ENCODE peak calls at places on chromosomes 2 and 18, in seven cellular contexts. One of them, this sample, is unnamed. For H3K36me3 and H3K27me3, the result is how much of the 10 kb centered on the place peaks cover.

GRCh38 chr2:181456660-181457120 is 496 bp upstream of the ITGA4 start:
- DNase-seq in breast epithelium: peak
- DNase-seq in body of pancreas: peak
- DNase-seq in mesendoderm: peak
- DNase-seq in fibroblast of lung: peak
- DNase-seq in IMR-90: peak
- DNase-seq in CD8-positive, alpha-beta T cell: peak
- DNase-seq in this sample: no peak

GRCh38 chr2:239772721-239773120 is 252.4 kb downstream of the NDUFA10 start:
- DNase-seq in IMR-90: no peak
- DNase-seq in body of pancreas: no peak
- DNase-seq in mesendoderm: no peak
- DNase-seq in CD8-positive, alpha-beta T cell: no peak
- DNase-seq in fibroblast of lung: no peak
- DNase-seq in breast epithelium: no peak
- DNase-seq in this sample: no peak

GRCh38 chr18:23071285-23071684 is 64.0 kb upstream of the CABLES1 start:
- DNase-seq in fibroblast of lung: peak
- DNase-seq in body of pancreas: peak
- DNase-seq in IMR-90: peak
- DNase-seq in CD8-positive, alpha-beta T cell: peak
- DNase-seq in mesendoderm: no peak
- DNase-seq in breast epithelium: peak
- DNase-seq in this sample: no peak

GRCh38 chr2:12010779-12011178 is 264.3 kb downstream of the LPIN1 start:
- DNase-seq in body of pancreas: no peak
- DNase-seq in IMR-90: no peak
- DNase-seq in breast epithelium: no peak
- DNase-seq in fibroblast of lung: no peak
- DNase-seq in CD8-positive, alpha-beta T cell: no peak
- DNase-seq in mesendoderm: no peak
- DNase-seq in this sample: no peak

GRCh38 chr2:162422894-162423293 is 79.0 kb downstream of the GCA start:
- DNase-seq in CD8-positive, alpha-beta T cell: no peak
- DNase-seq in mesendoderm: no peak
- DNase-seq in IMR-90: no peak
- DNase-seq in fibroblast of lung: no peak
- DNase-seq in breast epithelium: no peak
- DNase-seq in body of pancreas: no peak
- DNase-seq in this sample: no peak

GRCh38 chr2:157837851-157838441 is 38.2 kb downstream of the ACVR1 start:
- DNase-seq in body of pancreas: peak
- DNase-seq in breast epithelium: no peak
- DNase-seq in CD8-positive, alpha-beta T cell: no peak
- DNase-seq in fibroblast of lung: peak
- DNase-seq in mesendoderm: no peak
- DNase-seq in IMR-90: peak
- DNase-seq in this sample: no peak

GRCh38 chr2:230798769-230799399 is 65.9 kb upstream of the ITM2C start:
- DNase-seq in breast epithelium: no peak
- DNase-seq in body of pancreas: no peak
- DNase-seq in IMR-90: peak
- DNase-seq in CD8-positive, alpha-beta T cell: peak
- DNase-seq in fibroblast of lung: peak
- DNase-seq in mesendoderm: peak
- DNase-seq in this sample: no peak

GRCh38 chr2:73172963-73173362 is 29.4 kb upstream of the NOTO start:
- DNase-seq in IMR-90: peak
- DNase-seq in fibroblast of lung: peak
- DNase-seq in body of pancreas: no peak
- DNase-seq in mesendoderm: no peak
- DNase-seq in breast epithelium: no peak
- DNase-seq in CD8-positive, alpha-beta T cell: no peak
- DNase-seq in this sample: no peak

GRCh38 chr2:29130295-29130694 is 15.1 kb downstream of the CLIP4 start:
- DNase-seq in CD8-positive, alpha-beta T cell: no peak
- DNase-seq in IMR-90: peak
- DNase-seq in fibroblast of lung: peak
- DNase-seq in body of pancreas: peak
- DNase-seq in breast epithelium: no peak
- DNase-seq in mesendoderm: peak
- DNase-seq in this sample: no peak

GRCh38 chr18:68150976-68151375 is 563.9 kb downstream of the TMX3 start:
- DNase-seq in fibroblast of lung: no peak
- DNase-seq in mesendoderm: no peak
- DNase-seq in body of pancreas: no peak
- DNase-seq in CD8-positive, alpha-beta T cell: no peak
- DNase-seq in IMR-90: no peak
- DNase-seq in breast epithelium: no peak
- DNase-seq in this sample: no peak

GRCh38 chr2:85642725-85643124 is 25.3 kb downstream of the SFTPB start:
- DNase-seq in CD8-positive, alpha-beta T cell: no peak
- DNase-seq in mesendoderm: no peak
- DNase-seq in body of pancreas: no peak
- DNase-seq in IMR-90: no peak
- DNase-seq in fibroblast of lung: no peak
- DNase-seq in breast epithelium: no peak
- DNase-seq in this sample: no peak

GRCh38 chr2:84427235-84428138 is 31.6 kb downstream of the SUCLG1 start:
- DNase-seq in breast epithelium: no peak
- DNase-seq in fibroblast of lung: peak
- DNase-seq in mesendoderm: no peak
- DNase-seq in IMR-90: peak
- DNase-seq in body of pancreas: no peak
- DNase-seq in CD8-positive, alpha-beta T cell: no peak
- DNase-seq in this sample: no peak

GRCh38 chr18:7918696-7919095 is 351.6 kb downstream of the PTPRM start:
- DNase-seq in body of pancreas: no peak
- DNase-seq in mesendoderm: no peak
- DNase-seq in breast epithelium: no peak
- DNase-seq in fibroblast of lung: no peak
- DNase-seq in CD8-positive, alpha-beta T cell: no peak
- DNase-seq in IMR-90: no peak
- DNase-seq in this sample: no peak

GRCh38 chr2:38740851-38741541 is 10.2 kb downstream of the SRSF7 start:
- DNase-seq in body of pancreas: no peak
- DNase-seq in fibroblast of lung: peak
- DNase-seq in mesendoderm: peak
- DNase-seq in breast epithelium: peak
- DNase-seq in CD8-positive, alpha-beta T cell: no peak
- DNase-seq in IMR-90: peak
- DNase-seq in this sample: no peak

GRCh38 chr2:237073552-237073951 is 12.1 kb upstream of the COPS8 start:
- DNase-seq in IMR-90: peak
- DNase-seq in body of pancreas: no peak
- DNase-seq in breast epithelium: no peak
- DNase-seq in mesendoderm: peak
- DNase-seq in CD8-positive, alpha-beta T cell: no peak
- DNase-seq in fibroblast of lung: peak
- DNase-seq in this sample: no peak

GRCh38 chr2:158191076-158191566 is 89.4 kb downstream of the UPP2 start:
- DNase-seq in CD8-positive, alpha-beta T cell: no peak
- DNase-seq in fibroblast of lung: peak
- DNase-seq in breast epithelium: no peak
- DNase-seq in mesendoderm: no peak
- DNase-seq in IMR-90: no peak
- DNase-seq in body of pancreas: no peak
- DNase-seq in this sample: peak

GRCh38 chr2:174591740-174592139 is 5.9 kb downstream of the WIPF1 start:
- DNase-seq in breast epithelium: no peak
- DNase-seq in body of pancreas: no peak
- DNase-seq in fibroblast of lung: peak
- DNase-seq in mesendoderm: no peak
- DNase-seq in IMR-90: no peak
- DNase-seq in CD8-positive, alpha-beta T cell: no peak
- DNase-seq in this sample: no peak

GRCh38 chr18:45619062-45619825 is 4.0 kb downstream of the SLC14A2 start:
- DNase-seq in fibroblast of lung: no peak
- DNase-seq in CD8-positive, alpha-beta T cell: no peak
- DNase-seq in breast epithelium: no peak
- DNase-seq in body of pancreas: no peak
- DNase-seq in mesendoderm: no peak
- DNase-seq in IMR-90: no peak
- DNase-seq in this sample: no peak

GRCh38 chr2:98911376-98912154 is 24.5 kb downstream of the CRACDL start:
- DNase-seq in breast epithelium: no peak
- DNase-seq in mesendoderm: no peak
- DNase-seq in CD8-positive, alpha-beta T cell: no peak
- DNase-seq in body of pancreas: no peak
- DNase-seq in IMR-90: peak
- DNase-seq in fibroblast of lung: peak
- DNase-seq in this sample: peak

GRCh38 chr2:74887961-74888670 is 54.2 kb downstream of the HK2 start:
- DNase-seq in body of pancreas: no peak
- DNase-seq in IMR-90: peak
- DNase-seq in mesendoderm: no peak
- DNase-seq in CD8-positive, alpha-beta T cell: no peak
- DNase-seq in breast epithelium: no peak
- DNase-seq in fibroblast of lung: peak
- DNase-seq in this sample: no peak

GRCh38 chr2:74891136-74891764 is 57.3 kb downstream of the HK2 start:
- DNase-seq in body of pancreas: no peak
- DNase-seq in breast epithelium: no peak
- DNase-seq in IMR-90: no peak
- DNase-seq in CD8-positive, alpha-beta T cell: no peak
- DNase-seq in mesendoderm: no peak
- DNase-seq in fibroblast of lung: no peak
- DNase-seq in this sample: no peak

GRCh38 chr2:74892609-74893008 is 58.7 kb downstream of the HK2 start:
- DNase-seq in mesendoderm: no peak
- DNase-seq in CD8-positive, alpha-beta T cell: no peak
- DNase-seq in IMR-90: no peak
- DNase-seq in breast epithelium: no peak
- DNase-seq in fibroblast of lung: no peak
- DNase-seq in body of pancreas: no peak
- DNase-seq in this sample: no peak

GRCh38 chr2:74889159-74889558 is 55.2 kb downstream of the HK2 start:
- DNase-seq in IMR-90: no peak
- DNase-seq in mesendoderm: no peak
- DNase-seq in body of pancreas: no peak
- DNase-seq in fibroblast of lung: no peak
- DNase-seq in breast epithelium: no peak
- DNase-seq in CD8-positive, alpha-beta T cell: no peak
- DNase-seq in this sample: no peak

GRCh38 chr2:74890711-74891110 is 56.8 kb downstream of the HK2 start:
- DNase-seq in fibroblast of lung: no peak
- DNase-seq in mesendoderm: no peak
- DNase-seq in CD8-positive, alpha-beta T cell: no peak
- DNase-seq in IMR-90: no peak
- DNase-seq in body of pancreas: no peak
- DNase-seq in breast epithelium: no peak
- DNase-seq in this sample: no peak
- H3K36me3 ChIP-seq in fibroblast of lung: under half
- H3K36me3 ChIP-seq in mesendoderm: under half
- H3K36me3 ChIP-seq in CD8-positive, alpha-beta T cell: under half
- H3K36me3 ChIP-seq in IMR-90: under half
- H3K36me3 ChIP-seq in body of pancreas: under half
- H3K36me3 ChIP-seq in breast epithelium: under half
- H3K36me3 ChIP-seq in this sample: under half

DNA sequence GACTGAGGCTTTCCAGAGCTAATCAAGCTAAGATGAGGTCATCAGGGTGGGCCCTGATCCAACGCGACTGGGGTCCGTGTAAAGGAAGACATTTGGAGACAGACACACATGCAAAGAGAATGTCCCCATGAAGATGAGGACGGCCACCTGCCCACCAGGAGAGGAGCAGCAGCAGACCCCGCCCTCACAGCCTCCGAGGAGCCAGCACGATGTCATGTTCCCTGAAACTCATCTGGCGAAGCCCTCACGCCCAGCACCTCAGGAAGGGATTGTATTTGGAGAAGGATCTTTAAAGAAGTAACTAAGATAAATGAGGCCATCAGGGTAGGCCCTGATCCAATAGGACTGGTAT is 275.9 kb downstream of the EIPR1 start:
- DNase-seq in CD8-positive, alpha-beta T cell: no peak
- DNase-seq in IMR-90: no peak
- DNase-seq in breast epithelium: no peak
- DNase-seq in mesendoderm: no peak
- DNase-seq in fibroblast of lung: no peak
- DNase-seq in body of pancreas: no peak
- DNase-seq in this sample: no peak
- H3K27me3 ChIP-seq in CD8-positive, alpha-beta T cell: under half
- H3K27me3 ChIP-seq in IMR-90: under half
- H3K27me3 ChIP-seq in breast epithelium: under half
- H3K27me3 ChIP-seq in mesendoderm: under half
- H3K27me3 ChIP-seq in fibroblast of lung: under half
- H3K27me3 ChIP-seq in body of pancreas: under half
- H3K27me3 ChIP-seq in this sample: under half

DNA sequence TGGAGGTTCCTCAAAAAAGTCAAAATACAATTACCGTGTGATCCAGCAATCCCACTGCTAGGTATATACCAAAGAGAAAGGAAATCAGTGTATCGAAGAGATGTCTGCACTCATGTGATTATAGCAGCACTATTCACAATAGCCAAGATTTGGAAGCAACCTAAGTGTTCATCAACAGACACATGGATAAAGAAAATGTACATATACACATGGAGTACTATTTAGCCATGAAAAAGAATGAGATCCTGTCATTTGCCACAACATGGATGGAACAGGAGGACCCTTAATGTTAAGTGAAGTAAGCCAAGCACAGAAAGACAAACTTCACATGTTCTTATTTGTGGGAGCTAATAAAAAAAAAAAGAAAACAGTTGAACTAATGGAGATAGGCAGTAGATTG is 78.7 kb downstream of the DGKD start:
- DNase-seq in IMR-90: no peak
- DNase-seq in mesendoderm: no peak
- DNase-seq in fibroblast of lung: no peak
- DNase-seq in breast epithelium: no peak
- DNase-seq in CD8-positive, alpha-beta T cell: no peak
- DNase-seq in body of pancreas: no peak
- DNase-seq in this sample: no peak
- H3K36me3 ChIP-seq in IMR-90: under half
- H3K36me3 ChIP-seq in mesendoderm: under half
- H3K36me3 ChIP-seq in fibroblast of lung: under half
- H3K36me3 ChIP-seq in breast epithelium: under half
- H3K36me3 ChIP-seq in CD8-positive, alpha-beta T cell: under half
- H3K36me3 ChIP-seq in body of pancreas: under half
- H3K36me3 ChIP-seq in this sample: under half

DNA sequence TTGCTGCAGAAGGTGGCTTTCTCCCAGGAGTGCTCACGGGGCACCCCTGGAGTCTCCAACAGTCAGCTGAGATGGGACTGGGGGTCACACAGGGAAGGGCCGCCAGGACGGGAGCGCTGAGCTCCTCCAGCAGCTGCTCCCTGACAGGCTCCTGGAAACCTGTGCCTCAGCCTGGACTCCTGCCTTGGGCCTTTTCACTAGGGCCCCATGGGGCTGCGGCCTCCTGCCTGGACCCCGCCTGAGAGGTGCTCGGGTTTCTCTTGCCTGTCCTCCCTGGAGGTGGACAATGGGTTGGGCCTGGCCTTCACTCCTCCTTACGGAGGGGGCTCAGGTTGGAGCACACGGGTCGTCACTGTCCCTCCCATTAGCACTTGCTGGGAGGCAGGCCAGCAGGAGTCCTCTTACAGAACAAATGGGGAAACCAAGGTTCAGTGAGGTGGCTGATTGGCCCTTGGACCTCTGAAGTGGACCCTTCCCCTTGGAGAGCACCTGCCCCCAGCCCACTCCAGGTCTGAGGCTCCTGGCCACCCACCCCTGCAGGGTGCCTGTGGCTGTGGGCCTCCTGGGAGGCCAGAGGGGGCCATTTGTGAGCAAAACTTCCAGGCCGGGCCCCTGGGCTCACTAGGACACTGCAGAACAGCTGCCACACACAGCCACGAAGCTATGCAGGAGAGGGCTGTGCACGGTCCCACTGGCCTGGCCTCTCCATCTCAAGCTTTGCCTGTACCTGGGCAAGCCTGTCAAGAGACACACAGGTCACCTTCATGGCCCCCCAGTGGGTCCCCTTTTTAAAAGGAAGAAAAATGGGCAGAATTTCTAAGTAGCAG is 57.1 kb upstream of the ODC1 start:
- DNase-seq in IMR-90: no peak
- DNase-seq in CD8-positive, alpha-beta T cell: no peak
- DNase-seq in mesendoderm: no peak
- DNase-seq in fibroblast of lung: no peak
- DNase-seq in body of pancreas: no peak
- DNase-seq in breast epithelium: peak
- DNase-seq in this sample: no peak
- H3K27me3 ChIP-seq in IMR-90: half or more
- H3K27me3 ChIP-seq in CD8-positive, alpha-beta T cell: under half
- H3K27me3 ChIP-seq in mesendoderm: under half
- H3K27me3 ChIP-seq in fibroblast of lung: under half
- H3K27me3 ChIP-seq in body of pancreas: under half
- H3K27me3 ChIP-seq in breast epithelium: under half
- H3K27me3 ChIP-seq in this sample: under half